ENCODE peak calls at places on chromosomes 5 and 9, in four cellular contexts. One of them, this sample, is unnamed.

GRCh38 chr5:14742427-14743010 is 78.0 kb downstream of the OTULIN start:
- DNase-seq in neural crest cell: no peak
- DNase-seq in fibroblast of lung: no peak
- DNase-seq in uterus: no peak
- DNase-seq in this sample: no peak

GRCh38 chr5:135232958-135233357 is 166.1 kb downstream of the MACROH2A1 start:
- DNase-seq in neural crest cell: no peak
- DNase-seq in fibroblast of lung: no peak
- DNase-seq in uterus: no peak
- DNase-seq in this sample: no peak

GRCh38 chr5:57176350-57176857 is 2.5 kb downstream of the GPBP1 start:
- DNase-seq in neural crest cell: no peak
- DNase-seq in fibroblast of lung: peak
- DNase-seq in uterus: no peak
- DNase-seq in this sample: no peak

GRCh38 chr5:140633081-140633471 is at the start of gene CD14:
- DNase-seq in neural crest cell: no peak
- DNase-seq in fibroblast of lung: peak
- DNase-seq in uterus: no peak
- DNase-seq in this sample: no peak

GRCh38 chr5:52783226-52783959 is 4.3 kb upstream of the ITGA1 start:
- DNase-seq in neural crest cell: no peak
- DNase-seq in fibroblast of lung: peak
- DNase-seq in uterus: no peak
- DNase-seq in this sample: no peak

GRCh38 chr9:124011460-124012301 is at the start of gene LHX2:
- DNase-seq in neural crest cell: peak
- DNase-seq in fibroblast of lung: peak
- DNase-seq in uterus: no peak
- DNase-seq in this sample: peak

GRCh38 chr5:220008-220407 is 1.9 kb downstream of the SDHA start:
- DNase-seq in neural crest cell: no peak
- DNase-seq in fibroblast of lung: no peak
- DNase-seq in uterus: no peak
- DNase-seq in this sample: no peak

GRCh38 chr9:112541690-112542089 is 55.1 kb downstream of the KIAA1958 start:
- DNase-seq in neural crest cell: no peak
- DNase-seq in fibroblast of lung: peak
- DNase-seq in uterus: peak
- DNase-seq in this sample: no peak

GRCh38 chr9:100222674-100223073 is 123.6 kb downstream of the INVS start:
- DNase-seq in neural crest cell: no peak
- DNase-seq in fibroblast of lung: peak
- DNase-seq in uterus: no peak
- DNase-seq in this sample: peak

GRCh38 chr9:12849486-12850010 is 74.7 kb downstream of the LURAP1L start:
- DNase-seq in neural crest cell: no peak
- DNase-seq in fibroblast of lung: peak
- DNase-seq in uterus: no peak
- DNase-seq in this sample: peak

GRCh38 chr5:5270958-5271605 is 131.0 kb downstream of the ADAMTS16 start:
- DNase-seq in neural crest cell: peak
- DNase-seq in fibroblast of lung: peak
- DNase-seq in uterus: peak
- DNase-seq in this sample: peak

GRCh38 chr9:95060246-95060645 is 257.3 kb downstream of the FANCC start:
- DNase-seq in neural crest cell: no peak
- DNase-seq in fibroblast of lung: no peak
- DNase-seq in uterus: no peak
- DNase-seq in this sample: no peak

GRCh38 chr5:146796911-146797310 is 81.6 kb downstream of the PPP2R2B start:
- DNase-seq in neural crest cell: no peak
- DNase-seq in fibroblast of lung: no peak
- DNase-seq in uterus: no peak
- DNase-seq in this sample: no peak

GRCh38 chr5:132759114-132760042 is 12.2 kb downstream of the CCNI2 start:
- DNase-seq in neural crest cell: no peak
- DNase-seq in fibroblast of lung: no peak
- DNase-seq in uterus: no peak
- DNase-seq in this sample: no peak

GRCh38 chr5:116378007-116378831 is 196.4 kb downstream of the SEMA6A start:
- DNase-seq in neural crest cell: no peak
- DNase-seq in fibroblast of lung: no peak
- DNase-seq in uterus: no peak
- DNase-seq in this sample: no peak

GRCh38 chr5:140259509-140259908 is 43.4 kb downstream of the PFDN1 start:
- DNase-seq in neural crest cell: no peak
- DNase-seq in fibroblast of lung: no peak
- DNase-seq in uterus: no peak
- DNase-seq in this sample: no peak

GRCh38 chr9:37283730-37284235 is 138.7 kb upstream of the GRHPR start:
- DNase-seq in neural crest cell: no peak
- DNase-seq in fibroblast of lung: peak
- DNase-seq in uterus: no peak
- DNase-seq in this sample: no peak

GRCh38 chr5:145697251-145698016 is 137.7 kb downstream of the PRELID2 start:
- DNase-seq in neural crest cell: no peak
- DNase-seq in fibroblast of lung: peak
- DNase-seq in uterus: no peak
- DNase-seq in this sample: no peak

GRCh38 chr5:127001621-127002296 is 28.6 kb downstream of the MARCHF3 start:
- DNase-seq in neural crest cell: no peak
- DNase-seq in fibroblast of lung: peak
- DNase-seq in uterus: no peak
- DNase-seq in this sample: no peak

GRCh38 chr9:136886610-136887597 is 588 bp downstream of the TRAF2 start:
- DNase-seq in neural crest cell: peak
- DNase-seq in fibroblast of lung: peak
- DNase-seq in uterus: no peak
- DNase-seq in this sample: no peak

GRCh38 chr5:149837680-149838269 is 106.8 kb downstream of the PDE6A start:
- DNase-seq in neural crest cell: peak
- DNase-seq in fibroblast of lung: peak
- DNase-seq in uterus: no peak
- DNase-seq in this sample: peak

GRCh38 chr9:33123632-33124031 is 43.5 kb downstream of the B4GALT1 start:
- DNase-seq in neural crest cell: no peak
- DNase-seq in fibroblast of lung: no peak
- DNase-seq in uterus: no peak
- DNase-seq in this sample: no peak

GRCh38 chr5:160492565-160492964 is 70.9 kb downstream of the PTTG1 start:
- DNase-seq in neural crest cell: no peak
- DNase-seq in fibroblast of lung: no peak
- DNase-seq in uterus: no peak
- DNase-seq in this sample: no peak

GRCh38 chr5:121982500-121983261 is 20.9 kb downstream of the SRFBP1 start:
- DNase-seq in neural crest cell: no peak
- DNase-seq in fibroblast of lung: no peak
- DNase-seq in uterus: no peak
- DNase-seq in this sample: no peak

GRCh38 chr5:117318528-117318927 is 743.9 kb upstream of the SEMA6A start:
- DNase-seq in neural crest cell: no peak
- DNase-seq in fibroblast of lung: no peak
- DNase-seq in uterus: no peak
- DNase-seq in this sample: no peak

DNA sequence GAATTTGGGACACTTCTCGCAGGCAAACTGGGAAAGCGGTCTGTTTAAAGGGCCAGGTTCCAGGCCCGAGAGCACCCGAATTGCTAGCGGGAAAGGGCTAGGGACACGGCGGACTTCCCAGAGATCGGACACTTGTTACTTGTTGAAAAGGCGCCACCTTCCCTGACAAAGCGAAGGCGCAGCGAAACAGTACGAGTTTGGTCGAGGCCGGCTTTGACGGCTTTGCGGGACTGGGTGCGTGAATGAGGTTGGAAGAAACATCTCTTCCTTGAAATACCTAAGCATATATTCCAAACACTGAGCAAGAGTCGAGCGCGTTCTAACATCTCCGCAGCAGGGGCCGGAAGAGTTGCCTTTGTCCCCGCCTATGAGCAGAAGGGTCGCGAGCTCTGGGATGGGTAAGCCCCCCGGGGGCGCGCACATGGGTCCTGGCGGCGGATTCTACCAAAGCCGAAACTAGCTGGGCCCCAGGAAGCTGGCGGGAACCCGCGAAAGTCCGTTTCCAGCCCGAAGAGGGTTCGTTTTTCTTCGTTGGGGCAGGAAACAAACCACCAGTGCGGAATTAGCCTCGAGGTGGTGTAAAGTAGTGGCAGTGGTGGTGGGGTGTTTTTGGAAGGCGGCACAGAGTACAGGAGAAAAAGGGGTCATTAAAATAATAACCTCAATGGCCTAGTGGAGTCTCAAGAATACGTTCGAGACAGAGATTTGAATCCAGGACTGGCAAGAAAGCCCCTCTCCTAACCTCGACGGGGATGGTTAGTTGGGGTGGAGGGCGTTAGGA is 1.5 kb downstream of the GDNF start:
- DNase-seq in neural crest cell: peak
- DNase-seq in fibroblast of lung: no peak
- DNase-seq in uterus: no peak
- DNase-seq in this sample: no peak
- TF ChIP-seq CTCF in neural crest cell: no peak
- TF ChIP-seq CTCF in fibroblast of lung: no peak
- TF ChIP-seq CTCF in uterus: no peak
- TF ChIP-seq CTCF in this sample: peak

DNA sequence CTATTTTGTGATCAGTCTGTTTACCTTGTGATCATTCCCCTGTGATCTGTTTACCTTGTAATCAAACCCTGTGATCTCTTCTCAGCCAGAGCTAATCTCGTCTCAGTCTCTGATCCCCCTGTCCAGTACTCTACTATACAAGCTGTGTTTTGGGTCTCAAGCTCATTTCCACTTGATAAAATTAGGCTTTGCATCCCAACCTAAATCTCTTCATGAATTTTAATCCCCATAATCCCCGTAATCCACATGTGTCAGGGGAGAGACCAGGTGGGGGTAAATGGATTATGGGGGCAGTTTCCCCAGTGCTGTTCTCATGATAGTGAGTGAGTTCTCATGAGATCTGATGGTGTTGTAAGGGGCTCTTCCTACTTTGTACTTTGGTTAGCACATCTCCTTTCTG is 157.2 kb downstream of the PRR16 start:
- DNase-seq in neural crest cell: no peak
- DNase-seq in fibroblast of lung: no peak
- DNase-seq in uterus: no peak
- DNase-seq in this sample: no peak
- TF ChIP-seq CTCF in neural crest cell: no peak
- TF ChIP-seq CTCF in fibroblast of lung: no peak
- TF ChIP-seq CTCF in uterus: no peak
- TF ChIP-seq CTCF in this sample: no peak

DNA sequence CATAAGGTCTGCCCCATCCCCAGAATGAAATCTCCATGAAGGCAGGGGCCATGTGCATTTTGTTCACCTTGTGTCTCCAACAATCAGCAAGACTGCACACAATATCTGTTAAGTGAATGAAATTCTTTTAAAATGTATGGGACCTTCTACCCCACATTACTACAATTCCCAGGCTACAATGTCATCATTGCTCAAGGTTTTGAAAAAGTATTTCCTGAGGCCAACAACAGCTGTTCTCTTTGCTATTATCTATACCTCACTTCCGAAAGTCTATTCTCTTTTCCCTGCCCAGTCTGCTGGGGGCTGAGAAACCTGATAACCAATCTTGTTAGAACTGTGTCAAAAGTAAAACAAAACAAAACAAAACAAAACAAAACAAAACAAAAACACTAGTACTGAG is 29.2 kb downstream of the HOMER1 start:
- DNase-seq in neural crest cell: no peak
- DNase-seq in fibroblast of lung: no peak
- DNase-seq in uterus: no peak
- DNase-seq in this sample: no peak
- TF ChIP-seq CTCF in neural crest cell: no peak
- TF ChIP-seq CTCF in fibroblast of lung: no peak
- TF ChIP-seq CTCF in uterus: no peak
- TF ChIP-seq CTCF in this sample: no peak

GRCh38 chr9:93432964-93433363 is 18.5 kb upstream of the FAM120A start:
- DNase-seq in neural crest cell: no peak
- DNase-seq in fibroblast of lung: no peak
- DNase-seq in uterus: no peak
- DNase-seq in this sample: no peak

GRCh38 chr9:93431498-93432105 is 19.9 kb upstream of the FAM120A start:
- DNase-seq in neural crest cell: no peak
- DNase-seq in fibroblast of lung: no peak
- DNase-seq in uterus: no peak
- DNase-seq in this sample: no peak

GRCh38 chr9:93422987-93423386 is 28.5 kb upstream of the FAM120A start:
- DNase-seq in neural crest cell: no peak
- DNase-seq in fibroblast of lung: peak
- DNase-seq in uterus: no peak
- DNase-seq in this sample: no peak

GRCh38 chr9:93427655-93428379 is 23.7 kb upstream of the FAM120A start:
- DNase-seq in neural crest cell: no peak
- DNase-seq in fibroblast of lung: no peak
- DNase-seq in uterus: no peak
- DNase-seq in this sample: no peak
- TF ChIP-seq CTCF in neural crest cell: no peak
- TF ChIP-seq CTCF in fibroblast of lung: no peak
- TF ChIP-seq CTCF in uterus: no peak
- TF ChIP-seq CTCF in this sample: peak

DNA sequence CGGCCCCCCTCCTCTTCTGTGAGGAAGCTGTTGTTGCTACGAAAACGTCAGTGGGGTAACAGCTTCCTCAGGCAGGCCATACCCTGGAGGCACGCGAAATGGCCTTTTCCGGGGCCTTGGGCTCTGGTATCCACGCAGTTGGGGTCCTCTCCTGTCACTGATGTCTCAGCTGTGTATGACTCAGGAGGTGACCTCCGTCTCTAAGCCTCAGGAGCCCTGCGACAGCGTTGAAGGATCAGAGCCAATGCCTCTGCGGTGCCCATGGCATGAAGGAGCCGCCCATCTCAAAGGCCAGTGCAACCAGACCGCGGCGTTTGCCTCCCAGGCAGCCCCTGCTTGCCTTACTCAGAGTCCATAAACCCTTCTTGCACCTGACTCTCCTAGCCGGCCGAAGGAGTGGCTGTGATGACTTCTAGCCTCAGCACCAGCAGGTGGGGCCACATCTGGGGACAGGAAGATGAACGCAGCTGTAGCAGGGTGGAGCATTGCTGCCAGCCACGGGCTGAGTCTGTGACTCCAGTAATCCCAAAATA is 1.0 kb upstream of the MXD3 start:
- DNase-seq in neural crest cell: no peak
- DNase-seq in fibroblast of lung: peak
- DNase-seq in uterus: no peak
- DNase-seq in this sample: no peak
- TF ChIP-seq CTCF in neural crest cell: no peak
- TF ChIP-seq CTCF in fibroblast of lung: no peak
- TF ChIP-seq CTCF in uterus: no peak
- TF ChIP-seq CTCF in this sample: no peak

GRCh38 chr9:133149130-133150015 is 14.3 kb downstream of the GBGT1 start:
- DNase-seq in neural crest cell: peak
- DNase-seq in fibroblast of lung: peak
- DNase-seq in uterus: peak
- DNase-seq in this sample: peak
- TF ChIP-seq CTCF in neural crest cell: no peak
- TF ChIP-seq CTCF in fibroblast of lung: no peak
- TF ChIP-seq CTCF in uterus: peak
- TF ChIP-seq CTCF in this sample: peak